ENCODE peak calls at places on chromosomes 13 and 19, in four cellular contexts. E is D721Med; G is stimulated activated CD4-positive, alpha-beta T cell treated with anti-CD3 and anti-CD28 coated beads, Interleukin-4, amount 100 ng/mL, for 1 hour; C is fibroblast of pulmonary artery. V is an unnamed sample.

GRCh38 chr19:13026478-13026999 is 31.3 kb downstream of the NFIX start:
- DNase-seq in E (no peak), G (no peak), C (peak), V (peak)

GRCh38 chr13:28239374-28239773 is 101.0 kb downstream of the PAN3 start:
- DNase-seq in E (no peak), G (no peak), C (peak), V (peak)

GRCh38 chr13:91313103-91313502 is 34.4 kb upstream of the MIR17HG start:
- DNase-seq in E (no peak), G (no peak), C (peak), V (peak)

GRCh38 chr19:29283366-29283765 is 70.4 kb upstream of the UQCRFS1 start:
- DNase-seq in E (no peak), G (no peak), C (no peak), V (no peak)

GRCh38 chr19:28977826-28978225 is 235.1 kb downstream of the UQCRFS1 start:
- DNase-seq in E (no peak), G (no peak), C (no peak), V (no peak)

GRCh38 chr19:19568802-19569756 is 31.0 kb downstream of the CILP2 start:
- DNase-seq in E (no peak), G (no peak), C (peak), V (peak)

GRCh38 chr19:7460562-7460966 is 28.3 kb downstream of the PEX11G start:
- DNase-seq in E (no peak), G (no peak), C (peak), V (peak)

GRCh38 chr13:80086304-80086721 is 254.6 kb downstream of the SPRY2 start:
- DNase-seq in E (no peak), G (no peak), C (no peak), V (peak)

GRCh38 chr13:25654332-25654731 is 282.6 kb downstream of the ATP8A2 start:
- DNase-seq in E (no peak), G (no peak), C (no peak), V (no peak)

GRCh38 chr13:102191951-102192461 is 209.8 kb downstream of the FGF14 start:
- DNase-seq in E (no peak), G (no peak), C (peak), V (peak)

GRCh38 chr13:105272660-105273631 is 1262.5 kb downstream of the EFNB2 start:
- DNase-seq in E (no peak), G (no peak), C (no peak), V (no peak)

GRCh38 chr13:35797946-35798345 is 321.5 kb upstream of the MAB21L1 start:
- DNase-seq in E (no peak), G (no peak), C (no peak), V (no peak)

GRCh38 chr13:54241719-54242118 is 1213.1 kb downstream of the OLFM4 start:
- DNase-seq in E (no peak), G (no peak), C (no peak), V (no peak)

GRCh38 chr13:113178070-113178895 is 19.8 kb downstream of the PROZ start:
- DNase-seq in E (no peak), G (no peak), C (peak), V (peak)

GRCh38 chr13:75749407-75749806 is 113.3 kb downstream of the LMO7 start:
- DNase-seq in E (no peak), G (no peak), C (peak), V (peak)